ENCODE peak calls at places on chromosomes 16 and 17, in seven cellular contexts. E, R, H, F, O, W and A are unnamed samples.

GRCh38 chr17:7838291-7839075 is 4.5 kb downstream of the KDM6B start:
- DNase-seq in O (peak; percentile 62), E (no peak), F (no peak), W (peak; percentile 66), H (peak; percentile 92), R (peak; percentile 48), A (peak; percentile 70)

GRCh38 chr17:63843387-63844292 is 1.2 kb upstream of the SMARCD2 start:
- DNase-seq in H (no peak), F (no peak), O (peak; percentile 88), R (peak; percentile 58), W (peak; percentile 89), E (peak; percentile 41), A (peak; percentile 82)

GRCh38 chr16:25692307-25692706 is 548 bp downstream of the HS3ST4 start:
- DNase-seq in E (peak; percentile 25), R (no peak), H (peak; percentile 66), F (no peak), O (no peak), W (no peak), A (no peak)

GRCh38 chr17:72715906-72716572 is 376.4 kb downstream of the SLC39A11 start:
- DNase-seq in O (no peak), E (no peak), R (no peak), F (peak; percentile 98), H (no peak), W (no peak), A (no peak)

GRCh38 chr17:2102931-2103398 is 48.1 kb downstream of the HIC1 start:
- DNase-seq in R (no peak), E (no peak), H (no peak), F (no peak), O (peak; percentile 7), W (peak; percentile 38), A (no peak)

GRCh38 chr17:68777243-68777855 is 176.2 kb upstream of the FAM20A start:
- DNase-seq in F (peak; percentile 85), O (peak; percentile 69), R (peak; percentile 72), E (peak; percentile 45), H (peak; percentile 65), W (peak; percentile 77), A (peak; percentile 66)

GRCh38 chr17:44210342-44211192 is 8.9 kb downstream of the UBTF start:
- DNase-seq in R (peak; percentile 84), O (peak; percentile 91), E (peak; percentile 92), W (peak; percentile 96), H (peak; percentile 92), F (peak; percentile 79), A (peak; percentile 96)

GRCh38 chr17:76136276-76137025 is 4.6 kb downstream of the FOXJ1 start:
- DNase-seq in R (no peak), E (no peak), O (no peak), W (no peak), H (peak; percentile 65), F (no peak), A (no peak)

GRCh38 chr17:62876063-62876462 is 67.9 kb upstream of the MARCHF10 start:
- DNase-seq in E (no peak), W (no peak), H (no peak), F (no peak), R (no peak), O (no peak), A (no peak)

GRCh38 chr16:84842516-84843148 is 22.8 kb downstream of the CRISPLD2 start:
- DNase-seq in W (no peak), O (no peak), E (no peak), R (no peak), H (no peak), F (no peak), A (no peak)

GRCh38 chr16:35664091-35664693 is 2204.8 kb downstream of the TP53TG3F start:
- DNase-seq in H (no peak), F (no peak), O (peak; percentile 17), E (no peak), R (no peak), W (no peak), A (no peak)

GRCh38 chr16:47057631-47057996 is 84.1 kb upstream of the DNAJA2 start:
- DNase-seq in H (no peak), W (peak; percentile 9), O (peak; percentile 51), E (no peak), R (no peak), F (no peak), A (no peak)

GRCh38 chr17:9924735-9925191 is 19.7 kb upstream of the RCVRN start:
- DNase-seq in E (no peak), O (no peak), R (no peak), H (peak; percentile 83), W (no peak), F (peak; percentile 61), A (no peak)

GRCh38 chr16:70681382-70682238 is 4.2 kb downstream of the MTSS2 start:
- DNase-seq in H (no peak), F (no peak), R (no peak), E (no peak), W (no peak), O (no peak), A (peak; percentile 77)

GRCh38 chr17:72004011-72004427 is 116.8 kb upstream of the SOX9 start:
- DNase-seq in R (no peak), W (no peak), O (no peak), E (no peak), H (no peak), F (no peak), A (no peak)

GRCh38 chr17:58516644-58517377 is 2.4 kb upstream of the MTMR4 start:
- DNase-seq in W (peak; percentile 62), H (no peak), F (no peak), R (no peak), O (no peak), E (no peak), A (no peak)

GRCh38 chr17:3447625-3448024 is 14.0 kb upstream of the OR1E2 start:
- DNase-seq in O (no peak), H (peak; percentile 34), E (no peak), R (no peak), W (no peak), F (no peak), A (no peak)

GRCh38 chr17:65022751-65023421 is 33.7 kb downstream of the GNA13 start:
- DNase-seq in W (no peak), F (peak; percentile 70), O (no peak), H (no peak), R (no peak), E (no peak), A (no peak)

GRCh38 chr17:250487-251300 is 69.2 kb upstream of the DOC2B start:
- DNase-seq in H (no peak), W (peak; percentile 33), E (no peak), R (peak; percentile 6), F (no peak), O (peak; percentile 28), A (peak; percentile 28)

GRCh38 chr17:17043668-17044226 is 1.5 kb downstream of the MPRIP start:
- DNase-seq in E (peak; percentile 23), O (peak; percentile 61), W (no peak), F (peak; percentile 37), R (no peak), H (peak; percentile 55), A (peak; percentile 69)

GRCh38 chr17:31724619-31725018 is 134.4 kb downstream of the COPRS start:
- DNase-seq in H (no peak), E (no peak), W (no peak), O (no peak), R (no peak), F (peak; percentile 58), A (no peak)

GRCh38 chr17:47651704-47652103 is 2.0 kb downstream of the KPNB1 start:
- DNase-seq in W (no peak), F (no peak), E (no peak), O (no peak), H (no peak), R (no peak), A (no peak)

GRCh38 chr17:47652570-47652969 is 2.9 kb downstream of the KPNB1 start:
- DNase-seq in O (no peak), W (no peak), F (no peak), H (peak; percentile 8), E (no peak), R (no peak), A (no peak)

GRCh38 chr17:47649972-47650524 is 329 bp downstream of the KPNB1 start:
- DNase-seq in O (no peak), H (peak; percentile 79), R (no peak), F (no peak), E (peak; percentile 54), W (no peak), A (no peak)

GRCh38 chr17:47650525-47651522 is 1.1 kb downstream of the KPNB1 start:
- DNase-seq in E (peak; percentile 95), R (peak; percentile 93), F (peak; percentile 96), W (peak; percentile 98), O (peak; percentile 97), H (peak; percentile 99), A (peak; percentile 99)

DNA sequence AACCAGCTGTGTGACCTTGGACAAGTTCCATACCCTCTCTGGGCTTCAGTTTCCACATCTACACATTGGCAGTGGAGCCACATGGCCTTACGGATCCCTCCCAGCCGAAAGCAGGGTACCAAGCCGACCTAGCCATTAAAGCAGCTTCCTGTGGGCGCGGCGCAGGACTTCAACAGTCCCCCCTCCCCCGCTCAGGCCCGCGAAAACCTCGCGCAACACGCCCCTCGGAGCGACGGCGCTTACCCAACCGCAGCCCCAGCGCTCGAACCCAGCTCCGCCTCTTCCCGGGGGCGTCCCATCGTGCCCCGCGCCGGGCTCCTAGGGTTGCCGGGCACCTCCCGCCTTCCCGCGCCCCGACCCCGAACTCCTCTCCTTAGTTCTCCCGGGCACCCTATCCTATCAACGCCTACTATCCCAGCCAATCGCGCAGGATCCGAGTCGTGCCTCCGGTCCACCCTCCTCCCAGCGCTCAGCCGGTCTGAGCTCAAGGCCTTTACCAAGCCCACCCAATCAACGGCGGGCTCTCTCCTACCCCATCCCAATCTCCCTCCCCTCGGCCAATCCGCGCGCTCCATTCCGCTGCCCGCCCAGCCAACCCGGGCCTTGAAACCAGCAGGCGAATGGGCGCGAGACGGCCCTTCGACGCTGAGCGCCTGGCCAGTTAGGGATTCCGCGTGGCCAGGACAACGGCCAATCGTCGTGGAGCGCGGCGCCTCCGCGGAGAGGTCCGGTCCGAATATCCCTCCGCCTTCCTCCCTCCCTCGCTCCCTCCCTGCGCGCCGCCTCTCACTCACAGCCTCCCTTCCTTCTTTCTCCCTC is at the start of gene KPNB1:
- DNase-seq in H (peak; percentile 100), W (peak; percentile 100), O (peak; percentile 100), E (peak; percentile 99), R (peak; percentile 99), F (peak; percentile 100), A (peak; percentile 100)
- H3K4me1 ChIP-seq in H (peaks cover 19% of the 10 kb centered on the region), W (peaks cover 36% of the 10 kb centered on the region), O (peaks cover 33% of the 10 kb centered on the region), E (peaks cover 31% of the 10 kb centered on the region), R (peaks cover 13% of the 10 kb centered on the region), F (peaks cover 31% of the 10 kb centered on the region), A (no peaks in the 10 kb centered on the region)

DNA sequence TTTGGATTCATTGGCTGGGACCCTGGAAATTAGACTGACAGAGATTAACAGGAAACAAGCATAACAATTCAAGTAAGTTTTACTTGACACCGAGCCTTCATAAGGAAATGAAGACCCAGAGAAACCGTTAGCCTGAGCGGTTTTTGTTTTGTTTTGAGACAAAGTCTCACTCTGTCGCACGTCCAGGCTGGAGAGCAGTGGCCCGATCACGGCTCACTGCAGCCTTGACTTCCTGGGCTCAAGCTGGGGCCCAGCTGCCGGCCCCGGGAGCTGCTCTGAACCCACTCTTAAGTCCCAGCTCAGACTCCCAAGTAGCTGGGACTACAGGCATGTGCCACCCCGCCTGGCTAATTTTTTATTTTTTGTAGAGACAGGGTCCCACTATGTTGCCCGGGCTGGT is 321.3 kb downstream of the SEC14L1 start:
- DNase-seq in O (no peak), E (no peak), H (no peak), R (no peak), W (no peak), F (no peak), A (no peak)
- H3K4me3 ChIP-seq in O (no peak overlapping the region), E (no peak overlapping the region), H (no peak overlapping the region), R (no peak overlapping the region), W (no peak overlapping the region), F (no peak overlapping the region), A (no peak overlapping the region)

GRCh38 chr17:15447928-15448579 is 19.4 kb downstream of the CDRT4 start:
- DNase-seq in H (no peak), R (peak; percentile 13), E (no peak), O (no peak), F (no peak), W (peak; percentile 33), A (no peak)
- H3K4me1 ChIP-seq in H (no peaks in the 10 kb centered on the region), R (no peaks in the 10 kb centered on the region), E (no peaks in the 10 kb centered on the region), O (no peaks in the 10 kb centered on the region), F (peaks cover 16% of the 10 kb centered on the region), W (no peaks in the 10 kb centered on the region), A (peaks cover 12% of the 10 kb centered on the region)

GRCh38 chr17:40451420-40451819 is 8.2 kb downstream of the IGFBP4 start:
- DNase-seq in F (peak; percentile 32), R (peak; percentile 91), E (no peak), H (no peak), W (peak; percentile 96), O (peak; percentile 95), A (peak; percentile 89)
- H3K4me3 ChIP-seq in F (no peak overlapping the region), R (no peak overlapping the region), E (no peak overlapping the region), H (no peak overlapping the region), W (no peak overlapping the region), O (no peak overlapping the region), A (no peak overlapping the region)